ENCODE peak calls at places on chromosomes 13 and 19, in seven cellular contexts. T, W, C, B, U, I and A are unnamed samples.

GRCh38 chr19:36245210-36246005 is 30.5 kb downstream of the ZNF146 start:
- DNase-seq in T (no peak), W (no peak), C (no peak), B (no peak), U (no peak), I (no peak), A (no peak)

GRCh38 chr13:34730966-34731365 is 211.1 kb upstream of the NBEA start:
- DNase-seq in T (no peak), W (no peak), C (no peak), B (no peak), U (no peak), I (no peak), A (no peak)

GRCh38 chr19:41997121-41997850 is 3.3 kb upstream of the ATP1A3 start:
- DNase-seq in T (no peak), W (no peak), C (no peak), B (no peak), U (peak), I (no peak), A (no peak)

GRCh38 chr13:53545340-53545941 is 516.8 kb downstream of the OLFM4 start:
- DNase-seq in T (no peak), W (no peak), C (no peak), B (no peak), U (no peak), I (no peak), A (no peak)

GRCh38 chr19:10797541-10798256 is 38.3 kb downstream of the TMED1 start:
- DNase-seq in T (no peak), W (no peak), C (peak), B (no peak), U (no peak), I (no peak), A (peak)

GRCh38 chr13:50948576-50948975 is 39.0 kb downstream of the RNASEH2B start:
- DNase-seq in T (no peak), W (no peak), C (no peak), B (no peak), U (peak), I (no peak), A (no peak)

GRCh38 chr13:48653074-48654054 is at the start of gene CYSLTR2:
- DNase-seq in T (no peak), W (no peak), C (no peak), B (no peak), U (peak), I (peak), A (peak)

GRCh38 chr13:75931116-75931515 is 295.0 kb downstream of the LMO7 start:
- DNase-seq in T (no peak), W (no peak), C (no peak), B (no peak), U (no peak), I (no peak), A (no peak)

GRCh38 chr19:3189702-3190469 is 4.2 kb downstream of the NCLN start:
- DNase-seq in T (no peak), W (no peak), C (no peak), B (no peak), U (no peak), I (no peak), A (no peak)

GRCh38 chr19:40223135-40223822 is 3.2 kb downstream of the CCNP start:
- DNase-seq in T (no peak), W (no peak), C (no peak), B (no peak), U (no peak), I (no peak), A (no peak)